ENCODE peak calls at places on chromosomes 4 and X, in six cellular contexts. O is ovary, E is pancreas, X is GM20000, V is cardiac muscle cell, M is GM13976. D is an unnamed sample.

GRCh38 chr4:76904646-76905190 is 6.8 kb upstream of the SOWAHB start:
- DNase-seq in X (no peak), O (no peak), V (no peak), E (no peak), M (no peak), D (no peak)

GRCh38 chr4:94256833-94257232 is 49.2 kb downstream of the SMARCAD1 start:
- DNase-seq in X (no peak), V (no peak), M (no peak), O (no peak), E (no peak), D (no peak)

GRCh38 chr4:15020502-15021286 is 18.4 kb downstream of the CPEB2 start:
- DNase-seq in M (no peak), E (no peak), X (no peak), V (no peak), O (no peak), D (no peak)

GRCh38 chr4:1249731-1250526 is 999 bp upstream of the CTBP1 start:
- DNase-seq in V (peak), M (peak), O (peak), E (peak), X (peak), D (peak)

GRCh38 chr4:8079916-8080753 is 78.5 kb downstream of the ABLIM2 start:
- DNase-seq in E (no peak), M (no peak), V (no peak), O (no peak), X (no peak), D (no peak)

GRCh38 chr4:3193531-3194203 is 55.3 kb upstream of the MSANTD1 start:
- DNase-seq in V (peak), O (no peak), M (no peak), E (no peak), X (no peak), D (no peak)

GRCh38 chr4:90670183-90670582 is 543.0 kb downstream of the CCSER1 start:
- DNase-seq in E (no peak), O (no peak), V (no peak), X (no peak), M (no peak), D (no peak)

GRCh38 chr4:53962516-53963225 is 101.7 kb downstream of the CHIC2 start:
- DNase-seq in O (no peak), E (no peak), V (peak), M (no peak), X (no peak), D (no peak)

GRCh38 chr4:42914937-42915336 is 22.4 kb downstream of the GRXCR1 start:
- DNase-seq in M (no peak), V (no peak), X (no peak), O (no peak), E (no peak), D (no peak)

GRCh38 chr4:85842540-85842939 is 367.6 kb downstream of the ARHGAP24 start:
- DNase-seq in X (no peak), O (no peak), V (peak), E (peak), M (no peak), D (no peak)

GRCh38 chr4:73859614-73860088 is 6.6 kb downstream of the PF4V1 start:
- DNase-seq in M (no peak), E (no peak), V (peak), O (no peak), X (no peak), D (no peak)

GRCh38 chr4:83490876-83491450 is 6.1 kb upstream of the ABRAXAS1 start:
- DNase-seq in O (no peak), X (peak), E (no peak), V (peak), M (peak), D (no peak)

GRCh38 chr4:93065790-93066189 is 762.0 kb downstream of the GRID2 start:
- DNase-seq in O (no peak), E (no peak), M (no peak), V (no peak), X (no peak), D (no peak)

GRCh38 chr4:4859799-4860380 is 425 bp downstream of the MSX1 start:
- DNase-seq in M (no peak), O (no peak), V (no peak), E (no peak), X (peak), D (no peak)

GRCh38 chr4:121114756-121115155 is 42.4 kb upstream of the NDNF start:
- DNase-seq in O (no peak), E (no peak), X (no peak), M (no peak), V (no peak), D (no peak)

GRCh38 chrX:133005038-133005437 is 46.6 kb upstream of the HS6ST2 start:
- DNase-seq in M (peak), X (peak), V (peak), E (no peak), O (no peak), D (no peak)

GRCh38 chr4:79678472-79679202 is 270.6 kb upstream of the GK2 start:
- DNase-seq in V (peak), E (no peak), X (no peak), M (no peak), O (peak), D (no peak)

GRCh38 chr4:145945431-145946155 is 7.0 kb upstream of the ZNF827 start:
- DNase-seq in V (no peak), M (no peak), O (no peak), E (no peak), X (no peak), D (no peak)

GRCh38 chrX:71222929-71223328 is at the start of gene GJB1:
- DNase-seq in O (no peak), V (no peak), M (no peak), X (no peak), E (no peak), D (no peak)

GRCh38 chr4:16192631-16193483 is 33.4 kb downstream of the TAPT1 start:
- DNase-seq in E (no peak), V (no peak), M (no peak), O (no peak), X (no peak), D (no peak)

GRCh38 chrX:72208126-72208525 is 26.6 kb downstream of the PIN4 start:
- DNase-seq in V (no peak), E (no peak), M (no peak), O (no peak), X (no peak), D (no peak)

GRCh38 chr4:80112236-80112635 is 39.2 kb upstream of the ANTXR2 start:
- DNase-seq in E (no peak), V (peak), M (no peak), X (no peak), O (no peak), D (peak)

DNA sequence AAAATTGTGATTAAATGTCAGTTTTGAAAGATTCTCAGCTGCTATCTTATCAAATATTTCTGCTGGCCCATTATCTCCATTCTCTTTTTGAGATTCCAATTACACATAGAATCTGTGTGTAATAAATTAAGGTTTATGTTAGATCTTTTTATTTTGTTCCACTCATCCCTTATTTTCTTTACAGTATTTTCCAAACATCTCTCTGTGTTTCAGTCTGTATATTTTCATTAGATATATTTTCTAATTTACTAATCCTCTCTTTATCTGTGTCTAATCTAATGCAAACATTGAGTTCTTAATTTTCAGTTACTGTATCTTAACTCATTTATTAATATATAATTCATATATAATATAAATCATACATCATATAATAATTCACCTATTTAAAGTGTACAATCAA is 268.7 kb downstream of the DCHS2 start:
- DNase-seq in X (no peak), M (no peak), V (no peak), O (no peak), E (no peak), D (no peak)
- TF ChIP-seq CTCF in X (no peak), M (no peak), V (no peak), O (no peak), E (no peak), D (no peak)

GRCh38 chrX:78725257-78725656 is 22.3 kb upstream of the LPAR4 start:
- DNase-seq in O (no peak), X (no peak), V (no peak), M (no peak), E (no peak), D (no peak)
- TF ChIP-seq CTCF in O (no peak), X (no peak), V (no peak), M (no peak), E (no peak), D (no peak)

DNA sequence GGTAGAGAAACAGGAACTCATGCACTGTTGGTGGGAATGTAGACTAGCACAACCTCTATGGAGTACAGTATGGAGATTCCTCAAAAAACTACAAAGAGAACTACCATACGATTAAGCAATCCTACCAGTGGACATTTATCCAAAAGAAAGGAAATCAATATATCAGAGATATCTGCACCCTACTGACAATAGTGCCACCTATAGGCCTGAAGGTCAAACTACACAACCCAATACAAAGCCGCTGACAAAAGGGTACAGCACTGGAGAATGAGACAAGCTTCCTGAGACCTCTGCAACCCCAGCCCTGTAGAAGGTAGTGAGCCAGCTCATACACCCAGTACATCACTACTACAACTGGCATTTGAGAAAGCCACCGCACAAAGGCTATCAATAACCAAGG is 67.1 kb downstream of the CBR4 start:
- DNase-seq in X (no peak), M (no peak), V (no peak), E (no peak), O (no peak), D (no peak)
- TF ChIP-seq CTCF in X (peak), M (peak), V (peak), E (no peak), O (no peak), D (no peak)

GRCh38 chrX:104347860-104348259 is 93.1 kb upstream of the ESX1 start:
- DNase-seq in M (no peak), V (peak), E (no peak), O (no peak), X (no peak), D (no peak)

GRCh38 chrX:104342065-104342464 is 87.3 kb upstream of the ESX1 start:
- DNase-seq in O (no peak), E (no peak), M (no peak), X (no peak), V (no peak), D (no peak)

DNA sequence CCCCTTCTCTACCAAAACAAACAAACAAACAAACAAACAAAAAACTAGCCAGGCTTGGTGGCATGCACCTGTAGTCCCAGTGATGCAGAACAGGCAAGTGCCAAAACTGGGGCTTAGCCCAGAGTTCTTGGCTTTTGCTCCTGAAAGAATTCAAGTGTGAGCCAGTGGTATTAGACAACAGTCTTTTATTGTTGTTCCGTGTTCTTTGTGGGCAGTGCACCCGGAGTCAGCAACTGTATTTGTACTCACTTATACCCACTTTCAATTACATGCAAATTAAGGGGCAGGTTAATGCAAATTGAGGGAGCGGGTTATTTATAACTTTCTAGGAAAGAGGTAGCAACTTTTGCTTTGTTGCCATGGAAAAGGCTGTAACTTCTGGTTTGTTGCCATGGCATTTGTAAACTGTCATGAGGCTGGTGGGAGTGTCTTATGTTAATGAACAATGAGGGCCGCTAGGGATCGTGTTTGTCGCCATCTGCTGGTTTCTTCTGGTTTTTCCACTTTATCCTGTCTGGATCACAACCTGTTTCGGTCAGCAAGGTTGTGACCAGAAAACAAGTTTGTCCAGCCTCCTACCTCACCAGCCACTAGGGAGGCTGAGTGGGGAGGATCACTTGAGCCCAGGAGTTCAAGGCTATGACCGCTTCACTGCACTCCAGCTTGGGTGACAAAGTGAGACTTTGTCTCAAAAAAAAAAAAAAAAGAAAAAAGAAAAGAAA is 88.8 kb upstream of the ESX1 start:
- DNase-seq in E (peak), X (peak), M (no peak), O (no peak), V (peak), D (no peak)
- TF ChIP-seq CTCF in E (peak), X (peak), M (peak), O (no peak), V (peak), D (peak)

GRCh38 chrX:144717682-144718081 is 529.6 kb upstream of the SPANXN1 start:
- DNase-seq in V (no peak), X (no peak), O (no peak), M (no peak), E (no peak), D (no peak)

DNA sequence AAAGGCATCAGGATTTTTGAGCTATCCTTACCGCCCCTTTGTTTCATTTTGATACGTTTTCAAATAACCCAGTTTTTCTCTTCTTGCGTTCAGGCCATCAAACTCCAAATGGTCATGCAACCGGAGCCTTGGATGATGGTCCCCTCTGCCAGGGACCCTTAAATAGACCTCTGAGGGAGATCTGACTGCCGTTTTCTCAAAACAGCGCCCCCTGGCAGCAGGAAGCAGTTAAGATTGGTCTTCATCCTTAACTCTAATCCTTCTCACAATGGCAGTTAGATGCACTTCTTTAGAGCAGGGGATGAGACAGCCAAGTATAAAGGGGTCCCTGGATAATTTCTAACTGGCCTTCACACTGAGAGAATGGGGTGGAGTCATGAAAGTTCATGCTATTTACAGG is 525.0 kb upstream of the SPANXN1 start:
- DNase-seq in V (no peak), O (no peak), M (no peak), X (no peak), E (no peak), D (no peak)
- TF ChIP-seq CTCF in V (no peak), O (no peak), M (no peak), X (no peak), E (no peak), D (no peak)

GRCh38 chrX:68490644-68491043 is 8.2 kb upstream of the YIPF6 start:
- DNase-seq in X (no peak), E (no peak), O (no peak), V (peak), M (no peak), D (no peak)
- TF ChIP-seq CTCF in X (no peak), E (no peak), O (no peak), V (peak), M (no peak), D (no peak)

GRCh38 chrX:11949291-11949690 is 189.0 kb upstream of the FRMPD4 start:
- DNase-seq in E (no peak), X (no peak), M (no peak), O (no peak), V (peak), D (no peak)

DNA sequence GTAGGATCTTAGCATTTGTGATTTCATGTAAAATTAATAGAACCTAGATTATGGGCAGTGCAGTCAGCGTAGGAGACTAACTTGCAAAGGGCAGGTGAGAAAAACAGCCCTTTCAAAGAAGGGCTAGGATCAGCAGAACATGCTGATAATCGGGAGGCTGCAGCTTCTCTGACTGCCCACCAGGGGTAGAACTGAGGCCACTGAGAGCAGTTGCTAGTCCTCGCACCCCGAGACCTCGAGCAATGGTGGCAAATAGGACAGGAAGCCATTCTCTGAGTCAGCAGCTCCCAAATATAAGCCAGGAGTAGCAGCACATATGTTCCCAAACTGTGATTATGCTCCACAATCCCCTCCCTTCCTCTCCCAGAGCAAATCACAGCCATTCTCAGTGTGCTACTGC is 186.4 kb downstream of the MSL3 start:
- DNase-seq in M (peak), E (no peak), V (peak), O (no peak), X (peak), D (no peak)
- TF ChIP-seq CTCF in M (no peak), E (no peak), V (peak), O (no peak), X (no peak), D (no peak)

GRCh38 chrX:109840585-109840984 is 107.5 kb upstream of the ACSL4 start:
- DNase-seq in V (peak), E (peak), M (no peak), O (peak), X (no peak), D (no peak)
- TF ChIP-seq CTCF in V (no peak), E (no peak), M (no peak), O (no peak), X (no peak), D (no peak)

GRCh38 chrX:38282044-38282443 is 45.3 kb downstream of the RPGR start:
- DNase-seq in X (no peak), E (no peak), V (peak), M (no peak), O (no peak), D (no peak)
- TF ChIP-seq CTCF in X (no peak), E (no peak), V (peak), M (no peak), O (no peak), D (no peak)